ENCODE peak calls at places on chromosomes 11 and 22, in five cellular contexts. G is A549, M is tibial nerve, B is stomach, U is Peyer's patch. Y is an unnamed sample.
A peak's percentile ranks its signal among the peaks of the same experiment; 100 is the strongest.

GRCh38 chr11:65491614-65492386 is 7.0 kb upstream of the MALAT1 start:
- DNase-seq in G (peak; percentile 96), M (peak; percentile 73), B (peak; percentile 86), U (peak; percentile 88), Y (peak; percentile 83)

GRCh38 chr11:130131957-130132850 is 27.4 kb upstream of the ST14 start:
- DNase-seq in G (peak; percentile 61), M (peak; percentile 66), B (peak; percentile 41), U (no peak), Y (peak; percentile 39)

GRCh38 chr22:39490135-39490798 is 11.8 kb upstream of the MIEF1 start:
- DNase-seq in G (peak; percentile 74), M (peak; percentile 77), B (peak; percentile 76), U (peak; percentile 70), Y (peak; percentile 94)

GRCh38 chr11:1039481-1040427 is 3.2 kb upstream of the MUC6 start:
- DNase-seq in G (no peak), M (no peak), B (peak; percentile 75), U (no peak), Y (no peak)

GRCh38 chr11:23311986-23312940 is 452.0 kb upstream of the CCDC179 start:
- DNase-seq in G (no peak), M (no peak), B (no peak), U (no peak), Y (no peak)

GRCh38 chr11:118304809-118305248 is 299 bp downstream of the CD3E start:
- DNase-seq in G (no peak), M (no peak), B (no peak), U (no peak), Y (no peak)

GRCh38 chr11:82174610-82175009 is 559.1 kb downstream of the FAM181B start:
- DNase-seq in G (peak; percentile 5), M (no peak), B (no peak), U (no peak), Y (no peak)

GRCh38 chr11:114291847-114292680 is 4.1 kb upstream of the NNMT start:
- DNase-seq in G (peak; percentile 79), M (no peak), B (no peak), U (no peak), Y (no peak)

GRCh38 chr11:2305140-2305861 is 3.5 kb downstream of the TSPAN32 start:
- DNase-seq in G (peak; percentile 62), M (peak; percentile 90), B (peak; percentile 91), U (peak; percentile 89), Y (peak; percentile 90)

DNA sequence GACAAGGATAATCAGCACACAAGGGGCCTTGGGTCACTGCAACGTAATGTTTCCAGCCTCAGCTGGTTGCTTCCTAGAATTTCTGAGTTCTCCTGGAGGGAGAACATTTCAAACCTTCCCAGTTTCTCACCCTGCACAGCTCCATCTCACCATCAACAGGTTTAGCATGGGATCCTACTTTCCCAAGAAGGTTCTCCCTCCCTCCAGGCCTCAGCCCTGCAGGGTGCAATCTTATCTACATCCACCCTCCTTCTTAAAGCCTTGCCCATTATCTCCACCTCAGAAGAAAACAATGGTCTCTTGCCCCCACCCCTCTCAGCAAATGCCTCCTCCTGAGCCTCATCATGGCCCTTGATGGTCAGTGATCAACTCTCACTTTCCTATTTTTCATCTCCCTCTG is 23.6 kb downstream of the CADM1 start:
- DNase-seq in G (no peak), M (no peak), B (no peak), U (no peak), Y (no peak)
- H3K27ac ChIP-seq in G (no peak overlapping the region), M (no peak overlapping the region), B (no peak overlapping the region), U (no peak overlapping the region), Y (no peak overlapping the region)

DNA sequence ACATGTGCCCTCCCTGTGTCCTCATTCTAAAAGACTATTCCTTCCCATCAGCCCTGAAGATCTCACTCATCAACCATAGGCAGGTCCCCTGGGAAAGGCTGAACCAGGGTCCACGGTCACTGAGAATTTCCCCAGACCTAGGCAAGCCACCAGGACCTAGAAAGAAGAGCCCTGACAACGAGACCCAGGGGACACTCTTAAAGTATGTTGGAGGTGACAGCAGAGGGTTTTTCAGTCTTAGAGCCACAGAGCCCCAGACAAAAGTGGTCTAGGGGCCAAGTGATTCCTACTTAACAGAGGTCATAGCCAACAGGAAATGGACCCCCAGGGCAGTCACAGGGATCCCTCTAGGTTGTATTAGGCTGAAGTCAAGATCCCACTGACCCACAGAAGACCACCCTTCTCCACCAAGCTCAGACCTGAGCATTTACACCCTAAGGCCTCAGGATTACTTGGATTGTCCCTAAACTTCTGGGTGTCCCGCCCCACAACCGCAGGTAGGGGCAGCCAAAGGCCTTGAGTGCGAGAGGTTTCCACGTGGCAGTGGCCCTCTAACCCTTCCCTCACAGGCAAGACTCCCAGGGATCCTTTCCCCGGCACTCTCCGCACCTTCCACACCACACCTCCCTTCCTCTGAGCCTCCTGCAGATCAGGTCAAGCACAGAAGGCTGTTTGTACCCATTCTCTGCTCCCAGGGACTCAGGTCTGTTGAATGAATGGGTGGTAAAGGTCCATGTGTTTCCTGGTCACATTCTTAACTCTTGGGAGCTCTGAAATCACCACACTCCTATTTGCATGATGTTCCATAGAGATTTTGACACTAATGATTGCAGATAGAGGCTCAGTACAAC is 12.3 kb downstream of the POU2AF1 start:
- DNase-seq in G (no peak), M (no peak), B (no peak), U (no peak), Y (no peak)
- TF ChIP-seq POLR2A in G (no peak), M (no peak), B (no peak), U (no peak), Y (no peak)

GRCh38 chr11:11806586-11806985 is 35.2 kb upstream of the USP47 start:
- DNase-seq in G (no peak), M (no peak), B (no peak), U (no peak), Y (no peak)
- H3K27ac ChIP-seq in G (no peak overlapping the region), M (peak overlapping the region; percentile 70), B (no peak overlapping the region), U (no peak overlapping the region), Y (peak overlapping the region; percentile 30)

GRCh38 chr11:111604392-111605009 is 2.3 kb downstream of the SIK2 start:
- DNase-seq in G (peak; percentile 47), M (peak; percentile 16), B (no peak), U (no peak), Y (no peak)
- TF ChIP-seq POLR2A in G (no peak), M (no peak), B (no peak), U (no peak), Y (no peak)

DNA sequence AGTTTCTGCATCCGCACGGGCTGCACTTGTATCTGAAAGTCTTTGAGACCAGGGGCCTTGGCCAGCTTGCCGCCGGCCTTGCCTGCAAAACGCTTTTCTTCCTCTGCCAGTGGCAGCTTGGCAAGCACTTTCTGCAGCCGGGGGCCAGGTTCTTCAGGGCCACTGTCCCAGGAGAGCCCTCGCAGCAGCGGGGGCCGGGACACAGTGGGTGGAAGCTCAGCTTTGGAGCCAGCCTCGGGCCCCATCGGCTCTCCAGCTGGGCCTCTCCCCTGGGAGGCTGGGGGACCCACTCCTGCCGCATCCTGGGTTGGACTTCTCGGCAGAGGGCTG is 57.5 kb upstream of the LYVE1 start:
- DNase-seq in G (no peak), M (no peak), B (no peak), U (no peak), Y (no peak)
- H3K27ac ChIP-seq in G (peak overlapping the region; percentile 40), M (no peak overlapping the region), B (peak overlapping the region; percentile 52), U (no peak overlapping the region), Y (peak overlapping the region; percentile 49)

GRCh38 chr22:29799217-29799680 is 32.1 kb downstream of the UQCR10 start:
- DNase-seq in G (peak; percentile 87), M (peak; percentile 79), B (peak; percentile 95), U (no peak), Y (peak; percentile 78)
- TF ChIP-seq POLR2A in G (no peak), M (no peak), B (no peak), U (no peak), Y (no peak)

GRCh38 chr22:46803031-46803880 is 40.8 kb downstream of the TBC1D22A start:
- DNase-seq in G (peak; percentile 46), M (no peak), B (peak; percentile 72), U (peak; percentile 76), Y (peak; percentile 54)
- H3K27ac ChIP-seq in G (peak overlapping the region; percentile 66), M (no peak overlapping the region), B (no peak overlapping the region), U (no peak overlapping the region), Y (no peak overlapping the region)

DNA sequence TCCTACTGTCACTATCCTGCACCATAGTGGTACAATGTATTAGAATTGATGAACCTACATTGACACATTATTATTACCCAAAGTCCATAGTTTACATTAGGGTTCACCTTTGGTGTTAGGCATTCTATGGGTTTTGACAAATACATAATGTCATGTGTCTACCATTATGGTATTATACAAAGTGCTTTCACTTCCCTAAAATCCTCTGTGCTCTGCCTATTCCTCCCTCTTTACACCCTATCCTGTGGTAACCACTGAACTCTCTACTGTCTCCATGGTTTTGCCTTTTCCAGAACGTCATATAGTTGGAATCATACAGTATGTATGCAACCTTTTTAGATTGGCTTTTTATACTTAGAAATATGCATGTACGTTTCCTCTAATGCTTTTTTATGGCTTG is 51.5 kb downstream of the CCDC15 start:
- DNase-seq in G (no peak), M (no peak), B (no peak), U (no peak), Y (no peak)
- TF ChIP-seq POLR2A in G (no peak), M (no peak), B (no peak), U (no peak), Y (no peak)

Y was measured in testis.